ENCODE peak calls at places on chromosome 10, in nine cellular contexts. R is RWPE1, Z is kidney, I is foreskin fibroblast, L is stomach, V is tibial artery, M is kidney epithelial cell, H is left ventricle myocardium inferior, D is astrocyte of the cerebellum. U is an unnamed sample.

GRCh38 chr10:113060221-113061053 is 110.4 kb downstream of the TCF7L2 start:
- DNase-seq in Z (peak), L (no peak), M (no peak), R (no peak), I (no peak), D (no peak), H (peak), V (peak), U (no peak)

GRCh38 chr10:34808336-34808735 is 6.8 kb downstream of the PARD3 start:
- DNase-seq in R (no peak), D (no peak), H (no peak), V (no peak), L (no peak), Z (no peak), M (no peak), I (no peak), U (no peak)

GRCh38 chr10:18216482-18216881 is 76.3 kb downstream of the CACNB2 start:
- DNase-seq in R (no peak), D (peak), L (no peak), I (peak), Z (no peak), M (no peak), H (no peak), V (no peak), U (no peak)

GRCh38 chr10:58302259-58302658 is 32.5 kb upstream of the UBE2D1 start:
- DNase-seq in I (no peak), H (no peak), Z (no peak), D (no peak), R (no peak), L (no peak), M (no peak), V (no peak), U (no peak)

GRCh38 chr10:22805304-22805703 is 90.9 kb upstream of the PIP4K2A start:
- DNase-seq in D (no peak), M (no peak), Z (no peak), V (peak), L (no peak), R (no peak), I (peak), H (no peak), U (no peak)

GRCh38 chr10:74418285-74418872 is 267.4 kb downstream of the ADK start:
- DNase-seq in V (no peak), D (no peak), M (peak), I (no peak), Z (no peak), L (peak), R (no peak), H (no peak), U (no peak)

GRCh38 chr10:35040761-35041501 is 49.2 kb downstream of the CUL2 start:
- DNase-seq in L (no peak), D (peak), R (peak), I (peak), M (no peak), V (no peak), H (no peak), Z (no peak), U (no peak)

GRCh38 chr10:26779176-26779860 is 81.4 kb downstream of the ABI1 start:
- DNase-seq in R (no peak), I (no peak), L (no peak), H (no peak), D (no peak), V (no peak), Z (no peak), M (no peak), U (no peak)

GRCh38 chr10:67306588-67307205 is 380.9 kb downstream of the LRRTM3 start:
- DNase-seq in H (no peak), R (peak), M (no peak), Z (no peak), I (no peak), V (no peak), D (peak), L (no peak), U (no peak)

GRCh38 chr10:14822879-14823755 is 14.7 kb downstream of the CDNF start:
- DNase-seq in V (no peak), H (peak), M (no peak), R (peak), L (peak), I (peak), D (peak), Z (no peak), U (no peak)

GRCh38 chr10:19966751-19967150 is 150.5 kb downstream of the PLXDC2 start:
- DNase-seq in Z (no peak), I (no peak), D (no peak), H (no peak), L (no peak), M (no peak), R (no peak), V (no peak), U (no peak)

GRCh38 chr10:581776-582330 is 107.6 kb downstream of the DIP2C start:
- DNase-seq in D (no peak), H (no peak), V (peak), I (no peak), L (no peak), R (no peak), M (no peak), Z (no peak), U (no peak)

GRCh38 chr10:29881336-29881751 is 178.0 kb downstream of the JCAD start:
- DNase-seq in R (no peak), Z (no peak), V (peak), L (no peak), H (peak), M (no peak), D (no peak), I (no peak), U (no peak)

GRCh38 chr10:3529691-3530090 is 255.3 kb downstream of the KLF6 start:
- DNase-seq in D (no peak), L (no peak), I (no peak), V (no peak), Z (no peak), H (no peak), R (no peak), M (no peak), U (no peak)

GRCh38 chr10:78178397-78178796 is 144.7 kb downstream of the RPS24 start:
- DNase-seq in R (no peak), V (no peak), H (no peak), I (no peak), L (no peak), M (no peak), D (no peak), Z (no peak), U (no peak)

GRCh38 chr10:43653746-43654145 is 5.1 kb upstream of the ZNF32 start:
- DNase-seq in R (no peak), Z (no peak), D (no peak), L (no peak), M (no peak), I (peak), H (no peak), V (no peak), U (no peak)

DNA sequence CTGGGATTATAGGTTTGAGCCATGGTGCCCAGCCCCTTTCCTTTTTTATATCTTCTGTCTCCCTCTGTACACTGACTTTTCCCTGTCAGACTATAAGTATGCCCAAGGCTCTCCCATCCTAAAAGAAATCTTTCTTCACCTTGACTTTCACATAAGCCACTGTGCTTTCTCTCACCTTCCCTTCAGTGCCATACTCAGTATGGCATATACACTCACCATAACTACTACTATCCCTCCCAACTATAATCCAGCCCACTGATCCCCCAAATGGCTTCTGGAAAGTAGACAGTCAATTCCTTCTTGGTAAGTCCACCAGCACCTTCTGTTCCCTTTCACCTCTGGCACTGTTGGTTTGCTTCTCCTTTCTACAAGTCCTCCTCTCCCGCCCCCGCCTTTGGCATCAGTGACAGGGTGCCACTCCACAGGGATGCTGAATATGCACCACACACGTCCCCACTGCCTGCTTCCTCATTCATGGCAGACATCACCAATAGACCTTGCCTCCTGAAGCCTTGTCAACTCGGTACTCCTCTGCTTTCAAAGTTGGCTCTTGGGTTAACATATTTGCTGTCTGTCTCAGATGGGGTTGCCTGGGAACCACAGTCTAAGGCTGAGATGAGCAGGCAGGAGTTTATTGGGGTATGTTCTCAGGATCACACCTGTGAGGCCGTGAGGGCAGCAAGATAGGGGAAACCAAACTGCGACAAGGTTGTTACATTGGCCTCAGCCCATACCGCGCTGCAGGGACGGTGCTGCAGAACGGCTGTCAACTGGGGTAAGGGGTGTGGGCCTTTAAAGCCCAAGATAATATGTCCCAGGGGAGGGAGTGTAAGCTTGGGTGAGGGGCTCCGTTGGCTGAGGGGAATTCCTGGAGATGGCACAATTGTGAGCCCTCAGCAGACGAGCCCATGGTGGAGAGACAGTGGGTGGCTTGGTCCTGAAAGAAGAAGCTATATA is 7.2 kb upstream of the PSAP start:
- DNase-seq in V (peak), L (no peak), R (no peak), M (no peak), H (peak), I (no peak), D (no peak), Z (no peak), U (no peak)
- TF ChIP-seq CTCF in V (no peak), L (no peak), R (no peak), M (no peak), H (no peak), I (no peak), D (no peak), Z (no peak), U (no peak)

GRCh38 chr10:46549171-46550075 is 7.0 kb downstream of the GPRIN2 start:
- DNase-seq in Z (peak), M (no peak), D (no peak), R (no peak), I (no peak), H (peak), V (peak), L (peak), U (no peak)
- TF ChIP-seq CTCF in Z (no peak), M (no peak), D (no peak), R (no peak), I (no peak), H (no peak), V (no peak), L (no peak), U (no peak)

DNA sequence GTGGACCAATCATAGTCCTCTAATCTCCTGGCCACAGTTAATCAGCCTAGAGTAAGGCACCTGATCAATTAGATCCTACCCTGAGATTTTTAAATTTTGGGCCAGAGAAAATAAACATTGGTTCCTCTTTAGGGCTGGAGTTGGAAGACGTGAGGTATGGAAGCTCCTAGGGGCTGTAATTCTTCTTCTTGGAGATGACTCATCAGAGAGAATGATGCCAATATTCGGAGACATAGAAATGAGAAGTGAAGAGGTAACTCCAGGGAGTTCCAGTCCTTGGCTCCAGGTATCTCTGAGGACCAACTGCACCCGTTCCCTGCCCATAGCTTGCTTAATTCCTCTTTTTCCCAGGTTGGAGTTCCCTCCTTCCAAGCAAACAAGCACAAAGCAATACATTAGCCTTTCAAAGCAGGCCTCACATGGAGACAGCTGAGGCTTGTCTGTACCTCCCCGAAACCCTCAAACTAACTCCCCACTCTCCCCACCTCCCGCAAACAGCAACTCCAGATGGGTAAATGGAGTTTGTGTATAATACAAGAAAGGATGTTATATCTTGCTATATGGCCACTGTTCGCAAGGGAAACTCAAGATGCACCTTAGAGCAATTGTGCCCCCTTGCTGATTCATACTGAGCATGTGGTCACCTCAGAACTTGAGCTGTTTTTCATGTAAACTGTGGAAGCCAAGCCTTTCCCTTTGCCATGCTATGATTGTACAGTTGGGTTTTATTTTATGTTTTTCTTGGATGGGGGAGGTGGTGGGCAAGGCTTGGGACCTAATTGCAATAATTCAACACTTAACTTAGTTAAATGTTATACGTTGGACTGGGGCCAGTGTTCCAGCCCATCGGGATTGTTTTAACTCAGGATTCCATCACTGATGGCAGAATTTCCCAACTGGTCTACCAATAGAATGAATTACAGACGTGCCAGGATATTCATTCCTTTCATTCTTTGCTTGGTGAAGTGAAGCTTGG is 29.3 kb downstream of the PIK3AP1 start:
- DNase-seq in H (no peak), I (no peak), M (peak), R (no peak), Z (no peak), D (no peak), L (no peak), V (no peak), U (no peak)
- TF ChIP-seq CTCF in H (no peak), I (no peak), M (no peak), R (no peak), Z (no peak), D (no peak), L (no peak), V (no peak), U (no peak)

DNA sequence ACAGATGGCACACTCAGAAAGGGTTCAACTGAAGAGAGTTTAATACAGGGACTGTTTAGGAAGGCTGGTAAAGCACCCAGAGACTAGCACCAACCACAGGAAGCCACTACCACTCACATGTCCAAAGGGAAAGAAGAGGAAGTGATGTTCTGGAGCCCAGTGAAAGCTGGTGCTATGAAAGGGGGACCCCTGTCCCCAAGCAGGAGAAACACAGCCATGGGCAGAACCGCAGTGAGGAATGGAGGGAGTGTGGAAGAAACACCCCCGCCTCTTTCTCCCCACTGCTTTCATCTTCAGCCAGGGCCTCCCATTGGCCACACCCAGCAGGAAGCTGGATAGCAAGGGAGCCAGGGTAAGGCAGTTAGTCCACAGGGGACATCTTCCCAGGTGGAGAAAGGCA is 3.2 kb upstream of the VSIR start:
- DNase-seq in M (no peak), R (no peak), V (no peak), H (no peak), Z (peak), I (no peak), L (no peak), D (no peak), U (no peak)
- TF ChIP-seq CTCF in M (no peak), R (no peak), V (no peak), H (no peak), Z (no peak), I (no peak), L (no peak), D (no peak), U (no peak)

DNA sequence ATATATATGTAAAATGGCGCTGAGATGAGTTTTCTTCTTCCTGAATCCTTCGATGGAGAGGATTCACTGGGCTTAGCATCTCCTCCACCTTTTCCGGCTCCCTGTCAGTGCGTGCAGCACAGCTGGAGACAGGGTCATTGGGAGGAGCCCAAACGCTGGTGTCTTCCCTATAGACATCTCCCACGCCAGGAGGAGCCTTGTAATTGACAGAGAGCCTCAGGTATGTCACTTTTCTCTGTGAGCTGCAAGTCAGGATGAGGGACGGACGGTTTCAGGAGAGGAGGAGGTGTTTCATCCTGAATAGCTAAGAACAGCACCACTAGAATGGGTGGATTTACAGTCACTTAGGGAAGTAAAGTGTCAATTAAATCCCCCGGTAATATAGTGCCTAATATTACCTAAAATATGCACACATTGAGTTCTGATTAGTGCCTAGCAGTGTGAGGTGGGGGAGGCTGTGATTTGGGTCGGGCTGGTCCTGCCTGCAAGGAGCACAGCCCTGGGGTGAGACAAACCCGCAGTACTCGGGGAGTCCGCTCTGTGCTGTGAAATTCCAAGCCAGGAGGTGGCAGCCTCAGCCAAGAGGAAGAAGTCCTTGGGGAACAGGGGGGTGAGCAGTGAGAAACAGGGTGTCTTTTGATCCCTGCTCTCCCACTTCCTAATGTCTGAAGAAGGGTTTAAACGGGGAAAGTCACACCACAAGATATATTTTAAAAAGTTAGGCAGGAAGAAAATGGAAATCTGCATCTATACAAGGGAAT is 28.2 kb downstream of the IL15RA start:
- DNase-seq in I (peak), D (peak), V (peak), L (peak), H (peak), Z (peak), M (no peak), R (peak), U (peak)
- TF ChIP-seq CTCF in I (peak), D (peak), V (no peak), L (no peak), H (peak), Z (peak), M (peak), R (no peak), U (peak)

DNA sequence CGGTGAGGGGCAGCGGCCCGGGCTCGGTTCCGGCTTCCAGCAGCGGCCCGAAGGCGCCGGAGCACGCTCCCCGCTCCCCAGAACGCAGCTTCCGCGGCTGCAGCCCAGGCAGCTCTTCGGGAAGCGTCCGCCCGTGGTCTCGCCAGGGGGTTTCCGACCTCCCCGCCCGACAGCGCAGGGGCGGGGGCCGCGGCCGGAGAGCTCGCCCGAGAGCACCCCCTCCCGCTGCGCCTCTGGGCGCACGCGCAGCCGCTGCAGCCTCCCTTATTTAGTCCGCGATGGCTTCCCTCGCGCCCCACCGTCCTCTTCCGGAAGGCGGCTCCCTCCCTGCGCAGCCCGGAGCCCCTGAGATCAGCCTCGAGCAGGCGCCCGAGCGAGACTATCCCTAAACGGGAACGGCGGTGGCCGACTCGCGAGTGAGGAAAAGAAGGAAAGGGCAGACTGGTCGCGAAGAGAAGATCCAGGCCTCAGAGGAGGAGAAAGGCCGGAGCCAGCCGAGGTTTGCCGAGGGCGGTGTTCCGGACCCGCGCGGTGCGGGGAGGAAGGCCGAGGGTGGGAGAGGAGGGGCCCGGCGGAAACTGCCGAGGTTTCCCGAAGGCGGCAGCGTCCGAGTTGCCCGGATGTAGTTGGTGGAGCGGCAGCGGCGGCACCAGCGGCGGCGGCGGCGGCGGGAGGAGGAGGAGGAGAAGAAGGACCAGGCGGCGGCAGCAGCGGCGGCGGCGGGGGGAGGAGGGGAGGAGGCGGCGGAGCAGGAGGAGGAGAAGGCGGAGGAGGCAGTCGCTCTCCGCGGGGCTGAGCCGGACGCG is at the start of gene WAC:
- DNase-seq in R (peak), M (peak), H (peak), D (peak), L (peak), V (peak), I (peak), Z (peak), U (peak)
- TF ChIP-seq CTCF in R (no peak), M (no peak), H (no peak), D (peak), L (no peak), V (peak), I (no peak), Z (no peak), U (peak)

GRCh38 chr10:63671317-63671937 is 150.2 kb downstream of the REEP3 start:
- DNase-seq in Z (no peak), D (peak), M (no peak), V (no peak), L (no peak), I (peak), R (no peak), H (no peak), U (no peak)
- TF ChIP-seq CTCF in Z (peak), D (no peak), M (no peak), V (no peak), L (no peak), I (no peak), R (no peak), H (no peak), U (no peak)

GRCh38 chr10:132939957-132940790 is 2.2 kb downstream of the CFAP46 start:
- DNase-seq in H (no peak), L (peak), R (peak), Z (peak), D (no peak), M (no peak), I (peak), V (peak), U (peak)
- TF ChIP-seq CTCF in H (peak), L (no peak), R (peak), Z (peak), D (peak), M (peak), I (peak), V (peak), U (peak)

GRCh38 chr10:76632158-76633051 is 1005.2 kb downstream of the KCNMA1 start:
- DNase-seq in L (peak), H (no peak), R (peak), M (no peak), V (no peak), I (no peak), D (peak), Z (no peak), U (peak)
- TF ChIP-seq CTCF in L (no peak), H (peak), R (no peak), M (peak), V (no peak), I (peak), D (peak), Z (peak), U (peak)

U was measured in right lobe of liver.